ENCODE peak calls at places on chromosomes 7 and 10, in four cellular contexts. R is Panc1, S is epithelial cell of esophagus, B is endodermal cell. C is an unnamed sample.

GRCh38 chr7:55651057-55651456 is 78.8 kb upstream of the VOPP1 start:
- DNase-seq in S (no peak), R (no peak), B (peak), C (no peak)

GRCh38 chr10:110029448-110029847 is 21.7 kb downstream of the ADD3 start:
- DNase-seq in S (no peak), R (no peak), B (no peak), C (peak)

GRCh38 chr10:1504940-1505339 is 232.4 kb downstream of the ADARB2 start:
- DNase-seq in S (no peak), R (no peak), B (no peak), C (no peak)

GRCh38 chr7:113200281-113200680 is 81.9 kb upstream of the SMIM30 start:
- DNase-seq in B (no peak), R (no peak), S (no peak), C (no peak)

GRCh38 chr10:88244781-88245350 is 338.3 kb downstream of the RNLS start:
- DNase-seq in S (no peak), B (no peak), R (no peak), C (no peak)

GRCh38 chr7:41039386-41040315 is 663.2 kb downstream of the INHBA start:
- DNase-seq in S (no peak), R (no peak), B (no peak), C (no peak)

GRCh38 chr7:936131-937054 is 18.1 kb downstream of the ADAP1 start:
- DNase-seq in B (no peak), R (no peak), S (peak), C (no peak)

GRCh38 chr10:114073787-114074186 is 30.1 kb downstream of the ADRB1 start:
- DNase-seq in R (no peak), S (no peak), B (no peak), C (no peak)

GRCh38 chr10:103280505-103280904 is 3.6 kb downstream of the INA start:
- DNase-seq in S (no peak), R (no peak), B (no peak), C (no peak)

GRCh38 chr7:31562002-31562401 is 48.1 kb downstream of the ITPRID1 start:
- DNase-seq in S (no peak), R (no peak), B (no peak), C (no peak)

GRCh38 chr7:11193131-11193867 is 219.6 kb downstream of the PHF14 start:
- DNase-seq in R (no peak), S (peak), B (peak), C (no peak)

GRCh38 chr7:1806354-1806753 is 136.3 kb downstream of the ELFN1 start:
- DNase-seq in S (no peak), B (no peak), R (no peak), C (no peak)

GRCh38 chr7:44058759-44059218 is 6.6 kb downstream of the PGAM2 start:
- DNase-seq in R (no peak), B (no peak), S (no peak), C (no peak)

GRCh38 chr7:141312828-141313521 is 238.2 kb upstream of the AGK start:
- DNase-seq in B (no peak), S (no peak), R (no peak), C (no peak)

GRCh38 chr10:131743190-131744151 is 157.3 kb upstream of the PPP2R2D start:
- DNase-seq in S (no peak), R (no peak), B (peak), C (no peak)

GRCh38 chr7:42758124-42758523 is 153.7 kb downstream of the C7orf25 start:
- DNase-seq in B (no peak), R (no peak), S (no peak), C (no peak)

GRCh38 chr10:99854860-99855259 is 72.4 kb downstream of the ABCC2 start:
- DNase-seq in B (no peak), S (peak), R (no peak), C (peak)

GRCh38 chr7:36611703-36612102 is 112.6 kb downstream of the AOAH start:
- DNase-seq in S (no peak), B (no peak), R (no peak), C (no peak)

GRCh38 chr10:112631501-112632410 is 184.7 kb downstream of the VTI1A start:
- DNase-seq in S (peak), B (no peak), R (no peak), C (no peak)

GRCh38 chr10:57162231-57162630 is 801.2 kb upstream of the ZWINT start:
- DNase-seq in B (no peak), S (no peak), R (no peak), C (no peak)

GRCh38 chr10:43035785-43036184 is 41.1 kb upstream of the RET start:
- DNase-seq in R (no peak), S (no peak), B (no peak), C (no peak)

GRCh38 chr10:29619273-29619672 is 15.5 kb downstream of the SVIL start:
- DNase-seq in B (no peak), R (no peak), S (no peak), C (no peak)

GRCh38 chr10:7611909-7612308 is 54.9 kb downstream of the ITIH5 start:
- DNase-seq in B (no peak), S (no peak), R (no peak), C (no peak)

GRCh38 chr10:121078036-121078435 is 226.9 kb downstream of the WDR11 start:
- DNase-seq in B (peak), R (no peak), S (peak), C (no peak)

GRCh38 chr7:77473240-77474005 is 57.3 kb upstream of the GSAP start:
- DNase-seq in S (peak), R (no peak), B (no peak), C (no peak)

GRCh38 chr10:109899578-109900355 is 23.5 kb downstream of the XPNPEP1 start:
- DNase-seq in B (peak), R (no peak), S (no peak), C (no peak)

GRCh38 chr7:25727446-25727845 is 424.6 kb upstream of the NFE2L3 start:
- DNase-seq in B (no peak), R (no peak), S (no peak), C (no peak)

GRCh38 chr10:48990226-48990625 is 50.6 kb upstream of the LRRC18 start:
- DNase-seq in B (no peak), R (no peak), S (no peak), C (no peak)

GRCh38 chr7:17123020-17123419 is 175.4 kb upstream of the AHR start:
- DNase-seq in B (no peak), S (peak), R (no peak), C (peak)

GRCh38 chr10:131663411-131663810 is 237.4 kb upstream of the PPP2R2D start:
- DNase-seq in B (no peak), S (no peak), R (no peak), C (no peak)

GRCh38 chr10:64515975-64516699 is 994.9 kb downstream of the REEP3 start:
- DNase-seq in R (no peak), S (no peak), B (no peak), C (no peak)

GRCh38 chr7:69254643-69255042 is 343.6 kb upstream of the AUTS2 start:
- DNase-seq in R (no peak), S (no peak), B (no peak), C (no peak)

GRCh38 chr10:4234661-4235060 is 449.7 kb upstream of the KLF6 start:
- DNase-seq in B (no peak), R (no peak), S (no peak), C (no peak)

GRCh38 chr7:36284470-36284869 is 105.2 kb upstream of the ANLN start:
- DNase-seq in R (no peak), B (peak), S (no peak), C (no peak)

DNA sequence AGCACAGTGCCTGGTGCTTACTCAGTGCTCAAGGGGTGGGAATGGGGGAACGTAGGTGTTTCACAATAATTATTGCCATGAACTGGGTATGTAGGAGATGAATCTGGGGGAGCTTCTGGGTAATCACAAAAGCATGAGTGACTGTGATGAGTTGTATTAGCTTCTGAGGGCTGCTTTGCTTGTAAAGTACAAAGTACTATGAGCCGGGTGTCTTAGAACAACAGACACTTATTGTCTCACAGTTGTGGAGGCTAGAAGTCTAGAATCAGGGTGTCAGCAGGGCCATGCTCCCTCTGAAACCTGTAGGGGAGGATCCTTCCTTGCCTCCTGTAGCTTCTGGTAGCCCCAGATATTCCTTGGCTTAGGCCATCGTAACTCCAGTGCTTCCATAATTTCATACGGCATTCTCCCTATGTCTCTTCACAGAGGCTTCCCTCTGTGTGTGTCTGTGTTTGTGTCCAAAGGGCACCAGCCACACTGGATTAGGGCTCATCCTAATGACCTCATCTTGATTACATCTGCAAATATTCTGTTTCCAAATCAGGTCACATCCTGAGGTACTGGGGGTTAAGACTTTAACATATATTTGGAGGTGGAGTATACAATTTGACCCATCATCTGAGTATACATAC is 84.8 kb upstream of the AGBL3 start:
- DNase-seq in B (no peak), R (no peak), S (no peak), C (no peak)
- H3K4me3 ChIP-seq in B (peak), R (no peak), S (no peak), C (no peak)

DNA sequence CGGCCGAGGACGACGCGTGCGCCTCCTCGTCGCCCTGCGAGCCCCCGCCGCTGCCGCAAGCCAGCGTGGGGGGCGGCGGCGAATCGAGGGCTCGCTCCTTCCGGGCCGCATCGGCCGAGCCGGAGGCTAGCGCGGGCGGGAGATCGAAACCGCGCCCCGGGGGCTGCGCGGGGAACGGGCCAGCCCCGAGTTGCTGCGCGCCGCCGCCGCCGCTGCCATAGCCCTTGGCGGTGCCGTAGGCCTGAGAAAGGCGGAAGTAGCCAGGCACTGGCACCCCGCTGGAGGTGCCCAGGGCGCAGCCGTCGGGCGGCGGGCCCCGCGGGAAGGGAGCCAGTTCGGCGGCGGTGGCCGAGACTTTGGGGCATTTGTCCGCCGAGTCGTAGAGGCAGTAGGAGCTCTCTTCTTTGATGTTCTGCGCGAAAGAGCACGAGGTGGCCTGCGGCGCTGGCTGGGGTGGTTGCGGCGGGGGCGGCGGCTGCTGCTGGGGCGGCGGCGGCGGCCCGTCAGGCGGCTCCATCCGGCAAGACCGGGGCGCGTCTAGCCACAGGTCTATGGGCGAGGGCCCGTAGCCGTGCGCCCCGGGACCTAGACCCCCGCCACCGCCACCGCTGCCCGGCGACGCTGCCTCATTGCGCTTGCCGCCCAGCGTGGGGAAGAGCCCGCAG is 576 bp downstream of the HOXA10 start:
- DNase-seq in S (no peak), R (no peak), B (peak), C (no peak)
- H3K4me3 ChIP-seq in S (no peak), R (no peak), B (no peak), C (peak)

DNA sequence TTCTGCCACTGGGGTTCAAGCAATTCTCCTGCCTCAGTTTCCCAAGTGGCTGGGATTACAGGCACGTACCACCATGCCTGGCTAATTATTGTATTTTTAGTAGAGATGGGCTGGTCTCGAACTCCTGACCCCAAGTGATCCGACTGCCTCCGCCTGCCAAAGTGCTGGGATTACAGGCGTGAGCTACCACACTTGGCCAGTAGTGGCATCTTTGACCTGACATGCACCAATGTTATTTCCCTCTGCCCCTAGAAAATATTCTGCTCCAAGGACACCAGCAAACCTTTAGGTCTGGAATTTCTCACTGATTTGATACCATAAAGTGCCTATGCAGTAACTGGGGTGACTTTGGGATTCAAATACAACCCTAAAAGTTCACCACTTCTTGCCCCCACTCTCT is 179.4 kb downstream of the ARID5B start:
- DNase-seq in B (no peak), R (no peak), S (no peak), C (no peak)
- H3K4me3 ChIP-seq in B (no peak), R (no peak), S (no peak), C (no peak)

DNA sequence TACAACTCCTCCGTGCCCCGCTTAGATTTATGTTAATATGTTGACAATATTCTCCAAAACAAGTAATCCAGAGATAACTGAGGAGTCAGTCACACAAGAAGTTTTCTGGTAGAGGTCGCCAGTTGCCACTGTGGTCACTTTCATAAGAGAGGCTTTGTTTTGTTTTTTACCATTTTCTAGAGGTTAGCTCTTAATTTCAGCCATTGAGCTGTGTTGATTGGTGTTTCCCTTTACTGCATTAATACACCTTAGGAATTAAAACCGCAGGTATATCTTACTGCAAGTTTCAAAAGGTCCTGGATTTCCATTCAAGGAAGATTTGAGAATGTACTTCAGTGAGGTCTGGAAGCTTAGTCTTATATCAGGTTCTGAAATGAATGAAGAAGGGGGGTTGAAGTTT is 3.5 kb downstream of the BMI1 start:
- DNase-seq in R (no peak), S (no peak), B (no peak), C (no peak)
- H3K4me3 ChIP-seq in R (peak), S (no peak), B (peak), C (no peak)

GRCh38 chr10:62056219-62056618 is 154.7 kb downstream of the ARID5B start:
- DNase-seq in R (no peak), B (no peak), S (no peak), C (no peak)
- H3K4me3 ChIP-seq in R (no peak), B (no peak), S (no peak), C (no peak)

C was measured in BJ.